ENCODE peak calls at places on chromosomes 11 and 22, in four cellular contexts. One of them, this sample, is unnamed.

GRCh38 chr11:7977251-7977917 is 9.8 kb upstream of the EIF3F start:
- DNase-seq in tibial nerve: no peak
- DNase-seq in dorsolateral prefrontal cortex: no peak
- DNase-seq in A549: no peak
- DNase-seq in this sample: no peak

GRCh38 chr11:27211370-27212127 is 151.5 kb downstream of the CCDC34 start:
- DNase-seq in dorsolateral prefrontal cortex: no peak
- DNase-seq in A549: no peak
- DNase-seq in tibial nerve: no peak
- DNase-seq in this sample: no peak

GRCh38 chr11:86073948-86074347 is 5.1 kb upstream of the PICALM start:
- DNase-seq in A549: no peak
- DNase-seq in dorsolateral prefrontal cortex: no peak
- DNase-seq in tibial nerve: no peak
- DNase-seq in this sample: no peak

GRCh38 chr11:89405629-89406028 is 85.5 kb downstream of the NOX4 start:
- DNase-seq in dorsolateral prefrontal cortex: no peak
- DNase-seq in A549: no peak
- DNase-seq in tibial nerve: no peak
- DNase-seq in this sample: no peak

GRCh38 chr22:31488988-31489617 is 539 bp downstream of the EIF4ENIF1 start:
- DNase-seq in A549: no peak
- DNase-seq in dorsolateral prefrontal cortex: peak
- DNase-seq in tibial nerve: no peak
- DNase-seq in this sample: no peak

GRCh38 chr11:47987781-47988180 is 7.4 kb downstream of the PTPRJ start:
- DNase-seq in A549: no peak
- DNase-seq in tibial nerve: no peak
- DNase-seq in dorsolateral prefrontal cortex: no peak
- DNase-seq in this sample: no peak

GRCh38 chr11:113179181-113179701 is 135.1 kb upstream of the TTC12 start:
- DNase-seq in A549: no peak
- DNase-seq in dorsolateral prefrontal cortex: no peak
- DNase-seq in tibial nerve: no peak
- DNase-seq in this sample: no peak

GRCh38 chr11:95338430-95338991 is 107.5 kb upstream of the SESN3 start:
- DNase-seq in dorsolateral prefrontal cortex: no peak
- DNase-seq in A549: no peak
- DNase-seq in tibial nerve: peak
- DNase-seq in this sample: no peak

GRCh38 chr11:2805388-2806057 is 80.1 kb downstream of the CDKN1C start:
- DNase-seq in tibial nerve: peak
- DNase-seq in dorsolateral prefrontal cortex: no peak
- DNase-seq in A549: no peak
- DNase-seq in this sample: no peak

GRCh38 chr11:120244476-120244875 is 4.5 kb downstream of the POU2F3 start:
- DNase-seq in A549: no peak
- DNase-seq in tibial nerve: no peak
- DNase-seq in dorsolateral prefrontal cortex: no peak
- DNase-seq in this sample: no peak

GRCh38 chr11:124467376-124468061 is 22.0 kb upstream of the OR8B8 start:
- DNase-seq in A549: no peak
- DNase-seq in tibial nerve: no peak
- DNase-seq in dorsolateral prefrontal cortex: peak
- DNase-seq in this sample: no peak

GRCh38 chr22:20946991-20947390 is 20.1 kb upstream of the AIFM3 start:
- DNase-seq in dorsolateral prefrontal cortex: no peak
- DNase-seq in A549: no peak
- DNase-seq in tibial nerve: no peak
- DNase-seq in this sample: no peak

GRCh38 chr11:120235024-120235628 is 4.8 kb upstream of the POU2F3 start:
- DNase-seq in dorsolateral prefrontal cortex: no peak
- DNase-seq in A549: peak
- DNase-seq in tibial nerve: no peak
- DNase-seq in this sample: no peak

GRCh38 chr11:17129003-17129402 is 51.5 kb upstream of the RPS13 start:
- DNase-seq in A549: no peak
- DNase-seq in dorsolateral prefrontal cortex: no peak
- DNase-seq in tibial nerve: no peak
- DNase-seq in this sample: no peak

GRCh38 chr22:45318168-45318557 is 8.4 kb downstream of the FAM118A start:
- DNase-seq in tibial nerve: peak
- DNase-seq in A549: no peak
- DNase-seq in dorsolateral prefrontal cortex: peak
- DNase-seq in this sample: peak

GRCh38 chr11:124069429-124070401 is 28.6 kb upstream of the OR10G7 start:
- DNase-seq in tibial nerve: no peak
- DNase-seq in dorsolateral prefrontal cortex: no peak
- DNase-seq in A549: no peak
- DNase-seq in this sample: no peak

GRCh38 chr11:116527180-116527991 is 245.4 kb downstream of the BUD13 start:
- DNase-seq in A549: no peak
- DNase-seq in dorsolateral prefrontal cortex: no peak
- DNase-seq in tibial nerve: no peak
- DNase-seq in this sample: no peak

GRCh38 chr11:61392991-61393595 is 706 bp downstream of the TMEM216 start:
- DNase-seq in A549: peak
- DNase-seq in tibial nerve: no peak
- DNase-seq in dorsolateral prefrontal cortex: no peak
- DNase-seq in this sample: no peak

GRCh38 chr22:46326066-46326680 is 9.3 kb upstream of the TRMU start:
- DNase-seq in dorsolateral prefrontal cortex: no peak
- DNase-seq in A549: no peak
- DNase-seq in tibial nerve: no peak
- DNase-seq in this sample: no peak

GRCh38 chr11:134360050-134360835 is 28.5 kb downstream of the GLB1L2 start:
- DNase-seq in dorsolateral prefrontal cortex: peak
- DNase-seq in tibial nerve: peak
- DNase-seq in A549: peak
- DNase-seq in this sample: peak

GRCh38 chr11:80103149-80103859 is 662.5 kb upstream of the TENM4 start:
- DNase-seq in dorsolateral prefrontal cortex: no peak
- DNase-seq in tibial nerve: no peak
- DNase-seq in A549: no peak
- DNase-seq in this sample: no peak

DNA sequence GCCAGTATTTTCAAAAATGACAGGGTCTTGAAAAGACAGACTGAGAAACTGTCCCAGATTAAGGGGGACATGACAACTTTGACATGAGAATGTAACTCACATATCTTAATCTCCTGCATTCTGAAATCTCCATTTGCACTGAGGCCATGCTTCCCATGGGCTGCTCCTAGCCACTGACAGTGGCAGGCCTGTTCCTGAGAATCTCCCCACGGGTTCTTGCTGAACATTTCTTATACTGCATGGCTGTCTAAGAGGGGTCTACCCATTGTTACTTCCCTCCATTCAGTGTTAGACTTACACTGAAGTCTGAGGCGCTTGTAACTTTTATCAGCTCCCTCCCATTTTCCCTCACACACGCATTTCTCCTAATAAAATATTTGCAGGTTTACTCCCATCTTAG is 1.5 kb downstream of the CEP295 start:
- DNase-seq in tibial nerve: no peak
- DNase-seq in dorsolateral prefrontal cortex: no peak
- DNase-seq in A549: no peak
- DNase-seq in this sample: no peak
- H3K27ac ChIP-seq in tibial nerve: no peak
- H3K27ac ChIP-seq in dorsolateral prefrontal cortex: no peak
- H3K27ac ChIP-seq in A549: no peak
- H3K27ac ChIP-seq in this sample: no peak

DNA sequence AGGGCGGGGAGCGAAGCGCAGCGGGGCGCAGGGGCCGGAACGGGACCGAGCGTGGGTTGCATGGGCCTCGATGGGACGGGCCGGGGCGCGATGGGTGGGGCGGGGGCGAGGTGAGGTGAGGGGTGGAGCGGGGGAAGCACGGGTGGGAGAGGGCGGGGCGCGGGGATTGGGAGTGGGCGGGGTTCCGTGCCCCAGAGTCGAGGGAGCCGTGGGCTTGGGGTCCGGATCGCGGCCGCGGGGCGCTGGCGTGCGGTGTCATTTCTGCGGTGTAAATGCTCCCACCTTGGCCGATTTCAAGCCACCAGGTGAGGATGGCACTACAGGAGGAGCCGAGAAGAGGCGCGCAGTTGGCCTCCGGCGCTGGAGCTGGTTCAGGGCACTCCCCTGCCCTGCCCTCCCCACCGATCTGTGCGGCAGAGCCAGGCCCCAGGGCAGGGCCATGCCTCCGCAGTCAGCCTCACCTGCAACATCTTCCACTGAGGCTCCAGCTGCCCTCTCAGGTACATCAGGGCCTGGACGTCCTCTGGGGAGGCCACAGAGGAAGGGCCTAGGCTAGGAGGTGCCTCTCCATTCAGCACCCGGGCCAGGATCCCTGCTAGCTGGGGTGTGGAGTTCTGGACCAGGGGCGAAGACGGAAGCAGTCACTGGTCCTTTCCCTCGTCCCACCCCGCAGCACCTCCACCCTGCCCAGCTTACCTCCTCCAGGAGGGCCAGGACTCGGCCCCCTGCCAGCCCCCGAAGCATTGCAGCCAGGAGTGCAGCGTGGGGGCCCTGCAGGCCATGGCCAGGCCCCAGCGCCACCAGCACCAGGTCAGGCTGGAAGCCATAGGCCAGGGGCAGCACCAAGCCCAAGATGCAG is 620 bp upstream of the TUBGCP6 start:
- DNase-seq in A549: no peak
- DNase-seq in tibial nerve: no peak
- DNase-seq in dorsolateral prefrontal cortex: no peak
- DNase-seq in this sample: no peak
- H3K27ac ChIP-seq in A549: peak
- H3K27ac ChIP-seq in tibial nerve: peak
- H3K27ac ChIP-seq in dorsolateral prefrontal cortex: peak
- H3K27ac ChIP-seq in this sample: peak

DNA sequence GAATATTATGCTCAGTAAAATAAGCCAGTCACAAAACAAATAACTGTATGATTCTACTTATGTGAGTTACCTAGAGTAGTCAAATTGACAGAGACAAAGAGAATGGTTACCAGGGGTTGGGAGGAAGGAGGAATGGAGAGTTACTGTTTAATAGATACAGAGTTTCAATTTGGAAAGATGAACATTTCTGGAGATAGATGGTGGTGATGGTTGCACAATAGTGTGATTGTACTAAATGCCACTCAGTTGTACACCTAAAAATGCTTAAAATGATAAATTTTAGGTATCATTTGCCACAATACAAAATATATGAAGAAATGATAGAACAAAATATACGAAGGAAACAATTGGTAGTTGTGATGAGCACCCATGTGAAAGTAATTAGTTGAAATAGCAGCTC is 43.4 kb downstream of the PDHX start:
- DNase-seq in tibial nerve: no peak
- DNase-seq in A549: no peak
- DNase-seq in dorsolateral prefrontal cortex: no peak
- DNase-seq in this sample: no peak
- H3K27ac ChIP-seq in tibial nerve: no peak
- H3K27ac ChIP-seq in A549: no peak
- H3K27ac ChIP-seq in dorsolateral prefrontal cortex: no peak
- H3K27ac ChIP-seq in this sample: no peak

GRCh38 chr11:67584881-67585873 is 1.6 kb downstream of the GSTP1 start:
- DNase-seq in dorsolateral prefrontal cortex: no peak
- DNase-seq in tibial nerve: no peak
- DNase-seq in A549: no peak
- DNase-seq in this sample: no peak

GRCh38 chr11:67581469-67581868 is 2.1 kb upstream of the GSTP1 start:
- DNase-seq in tibial nerve: no peak
- DNase-seq in A549: no peak
- DNase-seq in dorsolateral prefrontal cortex: no peak
- DNase-seq in this sample: no peak

GRCh38 chr11:67584205-67584880 is 731 bp downstream of the GSTP1 start:
- DNase-seq in tibial nerve: peak
- DNase-seq in A549: no peak
- DNase-seq in dorsolateral prefrontal cortex: peak
- DNase-seq in this sample: peak

GRCh38 chr11:67583319-67584204 is at the start of gene GSTP1:
- DNase-seq in dorsolateral prefrontal cortex: peak
- DNase-seq in A549: peak
- DNase-seq in tibial nerve: peak
- DNase-seq in this sample: peak

GRCh38 chr11:67582026-67582425 is 1.6 kb upstream of the GSTP1 start:
- DNase-seq in tibial nerve: no peak
- DNase-seq in A549: no peak
- DNase-seq in dorsolateral prefrontal cortex: no peak
- DNase-seq in this sample: no peak
- H3K27ac ChIP-seq in tibial nerve: no peak
- H3K27ac ChIP-seq in A549: peak
- H3K27ac ChIP-seq in dorsolateral prefrontal cortex: no peak
- H3K27ac ChIP-seq in this sample: no peak

GRCh38 chr22:41285441-41285819 is 557 bp downstream of the RANGAP1 start:
- DNase-seq in dorsolateral prefrontal cortex: peak
- DNase-seq in tibial nerve: no peak
- DNase-seq in A549: no peak
- DNase-seq in this sample: peak

GRCh38 chr22:41284465-41284864 is 1.5 kb downstream of the RANGAP1 start:
- DNase-seq in tibial nerve: no peak
- DNase-seq in dorsolateral prefrontal cortex: no peak
- DNase-seq in A549: no peak
- DNase-seq in this sample: no peak

GRCh38 chr22:41285820-41286638 is at the start of gene RANGAP1:
- DNase-seq in A549: peak
- DNase-seq in tibial nerve: peak
- DNase-seq in dorsolateral prefrontal cortex: peak
- DNase-seq in this sample: peak

GRCh38 chr22:41280065-41280464 is 5.9 kb downstream of the RANGAP1 start:
- DNase-seq in tibial nerve: no peak
- DNase-seq in dorsolateral prefrontal cortex: no peak
- DNase-seq in A549: no peak
- DNase-seq in this sample: no peak

DNA sequence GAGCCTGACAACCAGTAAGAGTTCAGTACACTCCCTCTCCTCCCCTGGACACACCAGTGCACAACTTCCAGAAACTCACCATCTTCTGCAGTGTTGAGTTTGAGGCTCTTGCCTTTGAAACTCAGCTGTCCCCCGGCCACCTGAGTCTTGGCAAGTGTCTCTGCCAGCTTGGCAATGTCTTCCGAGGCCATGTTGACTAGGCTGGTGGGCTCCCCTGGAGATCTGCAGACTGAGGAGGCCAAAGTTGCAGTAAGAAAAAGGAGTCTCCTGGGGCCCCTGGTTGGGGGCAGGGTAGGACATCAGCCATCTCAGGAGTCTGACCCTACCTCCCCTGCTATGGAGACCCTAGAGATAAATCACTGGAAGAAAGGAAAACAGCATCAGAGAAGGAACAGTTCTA is 5.1 kb downstream of the RANGAP1 start:
- DNase-seq in tibial nerve: no peak
- DNase-seq in A549: no peak
- DNase-seq in dorsolateral prefrontal cortex: no peak
- DNase-seq in this sample: no peak
- H3K27ac ChIP-seq in tibial nerve: no peak
- H3K27ac ChIP-seq in A549: no peak
- H3K27ac ChIP-seq in dorsolateral prefrontal cortex: no peak
- H3K27ac ChIP-seq in this sample: no peak

GRCh38 chr11:109858152-109858551 is 235.0 kb upstream of the ZC3H12C start:
- DNase-seq in tibial nerve: no peak
- DNase-seq in A549: no peak
- DNase-seq in dorsolateral prefrontal cortex: no peak
- DNase-seq in this sample: no peak
- H3K27ac ChIP-seq in tibial nerve: no peak
- H3K27ac ChIP-seq in A549: no peak
- H3K27ac ChIP-seq in dorsolateral prefrontal cortex: no peak
- H3K27ac ChIP-seq in this sample: no peak